ENCODE peak calls at places on chromosomes 7 and 10, in nine cellular contexts. J, P, F, E, X, I, R, V and G are unnamed samples.

GRCh38 chr10:11026761-11027160 is 9.1 kb downstream of the CELF2 start:
- DNase-seq in J (no peak), P (peak), F (no peak), E (peak), X (no peak), I (no peak), R (no peak), V (no peak), G (peak)

GRCh38 chr7:131370523-131370968 is 42.9 kb downstream of the MKLN1 start:
- DNase-seq in J (no peak), P (no peak), F (peak), E (peak), X (peak), I (peak), R (peak), V (no peak), G (peak)

GRCh38 chr10:114767589-114768393 is 53.8 kb upstream of the FHIP2A start:
- DNase-seq in J (peak), P (no peak), F (no peak), E (no peak), X (peak), I (no peak), R (no peak), V (peak), G (no peak)

GRCh38 chr7:119963654-119964053 is 309.3 kb upstream of the KCND2 start:
- DNase-seq in J (no peak), P (no peak), F (no peak), E (no peak), X (no peak), I (no peak), R (no peak), V (no peak), G (no peak)

GRCh38 chr7:70676243-70676642 is 455.7 kb upstream of the GALNT17 start:
- DNase-seq in J (no peak), P (no peak), F (no peak), E (no peak), X (no peak), I (no peak), R (no peak), V (no peak), G (no peak)

GRCh38 chr10:96359616-96360015 is 814 bp upstream of the OPALIN start:
- DNase-seq in J (no peak), P (no peak), F (no peak), E (no peak), X (no peak), I (no peak), R (no peak), V (no peak), G (no peak)

GRCh38 chr10:87608756-87609155 is 50.9 kb upstream of the PAPSS2 start:
- DNase-seq in J (no peak), P (no peak), F (no peak), E (peak), X (peak), I (no peak), R (no peak), V (no peak), G (no peak)

GRCh38 chr10:57919864-57920263 is 347.8 kb downstream of the IPMK start:
- DNase-seq in J (no peak), P (no peak), F (no peak), E (no peak), X (no peak), I (no peak), R (no peak), V (no peak), G (no peak)

GRCh38 chr7:150371996-150372270 is 3.3 kb downstream of the REPIN1 start:
- DNase-seq in J (no peak), P (no peak), F (no peak), E (no peak), X (no peak), I (no peak), R (no peak), V (no peak), G (no peak)

GRCh38 chr10:85280014-85280413 is 951.6 kb downstream of the CCSER2 start:
- DNase-seq in J (no peak), P (no peak), F (peak), E (no peak), X (peak), I (no peak), R (no peak), V (no peak), G (no peak)

GRCh38 chr10:132660385-132660784 is 122.8 kb downstream of the INPP5A start:
- DNase-seq in J (no peak), P (no peak), F (no peak), E (no peak), X (no peak), I (no peak), R (no peak), V (no peak), G (no peak)

GRCh38 chr10:59033622-59034021 is 142.8 kb upstream of the PHYHIPL start:
- DNase-seq in J (peak), P (no peak), F (no peak), E (no peak), X (no peak), I (no peak), R (no peak), V (no peak), G (no peak)

GRCh38 chr7:121000091-121000983 is 11.8 kb downstream of the CPED1 start:
- DNase-seq in J (no peak), P (no peak), F (no peak), E (peak), X (no peak), I (no peak), R (no peak), V (no peak), G (no peak)

GRCh38 chr7:139541600-139542307 is 18.3 kb downstream of the CLEC2L start:
- DNase-seq in J (no peak), P (no peak), F (no peak), E (no peak), X (peak), I (no peak), R (no peak), V (no peak), G (no peak)

GRCh38 chr7:142153400-142153799 is 41.9 kb downstream of the MGAM2 start:
- DNase-seq in J (no peak), P (no peak), F (peak), E (no peak), X (no peak), I (no peak), R (no peak), V (no peak), G (no peak)

GRCh38 chr7:55498770-55499169 is 73.5 kb downstream of the VOPP1 start:
- DNase-seq in J (no peak), P (no peak), F (no peak), E (no peak), X (no peak), I (no peak), R (no peak), V (no peak), G (no peak)

GRCh38 chr10:18681971-18682403 is 22.8 kb downstream of the ARL5B start:
- DNase-seq in J (no peak), P (no peak), F (no peak), E (no peak), X (no peak), I (no peak), R (no peak), V (no peak), G (peak)

GRCh38 chr7:117083648-117084047 is 130.3 kb downstream of the ST7 start:
- DNase-seq in J (no peak), P (no peak), F (no peak), E (no peak), X (no peak), I (no peak), R (no peak), V (no peak), G (no peak)

GRCh38 chr7:47454066-47454950 is 127.6 kb downstream of the TNS3 start:
- DNase-seq in J (no peak), P (no peak), F (no peak), E (peak), X (no peak), I (no peak), R (no peak), V (no peak), G (no peak)

GRCh38 chr10:107206856-107207255 is 42.4 kb upstream of the SORCS1 start:
- DNase-seq in J (no peak), P (no peak), F (no peak), E (no peak), X (no peak), I (no peak), R (no peak), V (no peak), G (no peak)

GRCh38 chr7:74231232-74231590 is 21.4 kb downstream of the LAT2 start:
- DNase-seq in J (no peak), P (no peak), F (no peak), E (no peak), X (no peak), I (peak), R (no peak), V (no peak), G (no peak)

DNA sequence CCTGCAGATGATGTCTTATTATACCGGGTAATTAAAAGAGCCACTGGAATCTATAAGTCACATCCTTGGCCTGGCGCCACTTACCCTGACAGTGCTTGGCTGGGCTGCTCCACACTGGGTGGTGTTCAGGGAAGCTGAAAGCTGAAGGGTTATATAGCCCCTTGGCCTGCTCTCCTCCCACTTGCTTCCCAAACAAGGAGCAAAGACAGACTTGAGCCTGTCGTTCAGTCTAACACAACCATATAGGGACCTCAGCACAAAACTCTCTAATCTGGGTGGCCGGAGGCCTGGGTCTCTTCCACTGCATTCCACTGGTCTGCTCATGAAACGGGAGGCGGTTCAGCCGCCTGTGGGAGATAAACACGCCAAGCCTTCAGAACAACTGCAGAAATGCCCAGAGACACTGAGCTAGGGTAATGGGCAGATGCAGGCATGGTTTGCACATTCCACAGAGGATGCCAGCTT is at the start of gene ACTA2:
- DNase-seq in J (no peak), P (peak), F (no peak), E (peak), X (no peak), I (no peak), R (no peak), V (peak), G (peak)
- H3K4me3 ChIP-seq in J (no peak), P (peak), F (no peak), E (peak), X (no peak), I (no peak), R (no peak), V (peak), G (peak)

GRCh38 chr10:34280599-34281374 is 534.3 kb downstream of the PARD3 start:
- DNase-seq in J (no peak), P (no peak), F (no peak), E (peak), X (peak), I (no peak), R (peak), V (no peak), G (peak)
- TF ChIP-seq CTCF in J (no peak), P (no peak), F (no peak), E (no peak), X (peak), I (no peak), R (peak), V (no peak), G (peak)

GRCh38 chr10:112360308-112361270 is 13.3 kb upstream of the ACSL5 start:
- DNase-seq in J (no peak), P (no peak), F (peak), E (no peak), X (peak), I (no peak), R (no peak), V (peak), G (peak)
- H3K4me3 ChIP-seq in J (no peak), P (no peak), F (no peak), E (no peak), X (no peak), I (no peak), R (no peak), V (no peak), G (no peak)

GRCh38 chr10:127243490-127244272 is 47.3 kb upstream of the INSYN2A start:
- DNase-seq in J (no peak), P (peak), F (peak), E (peak), X (peak), I (no peak), R (no peak), V (no peak), G (peak)
- TF ChIP-seq CTCF in J (no peak), P (no peak), F (peak), E (peak), X (peak), I (no peak), R (peak), V (peak), G (peak)

DNA sequence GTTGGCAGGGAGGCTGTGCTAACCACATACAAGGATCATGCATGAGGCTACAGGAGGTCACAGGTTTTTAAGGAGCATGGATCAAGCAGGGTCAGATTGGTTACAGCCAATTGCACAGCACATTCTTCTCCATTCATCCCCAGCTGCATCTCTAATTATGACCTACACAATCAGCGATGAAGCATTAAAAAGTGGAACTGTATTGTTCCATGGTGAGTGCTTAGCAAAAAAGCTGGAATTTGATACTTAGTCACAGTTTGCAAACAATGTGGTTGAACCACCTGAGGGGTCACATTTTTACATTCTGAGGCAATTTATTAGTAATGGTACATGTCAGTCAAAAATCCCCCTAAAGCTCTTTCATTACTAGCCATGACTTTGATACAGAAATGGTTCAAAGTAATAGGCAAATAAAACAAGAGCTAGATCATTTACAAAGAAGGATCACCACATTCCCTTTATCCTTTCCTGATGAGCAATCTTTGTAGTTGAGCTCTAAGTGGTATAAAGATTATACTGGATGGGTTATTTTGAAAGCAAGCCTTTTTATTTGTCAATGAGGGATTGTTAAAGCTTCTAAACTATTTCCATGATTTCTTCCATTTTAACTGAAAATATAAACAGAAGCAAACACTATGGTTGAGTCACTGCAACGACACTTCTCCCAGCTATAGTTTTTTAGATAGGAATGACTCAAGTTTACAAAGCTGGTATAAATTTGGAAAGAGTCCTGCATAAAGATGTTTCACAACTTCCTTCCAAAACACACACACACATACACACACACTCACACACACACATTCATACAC is 217.8 kb upstream of the SEMA3A start:
- DNase-seq in J (no peak), P (no peak), F (peak), E (peak), X (no peak), I (no peak), R (peak), V (no peak), G (peak)
- H3K4me3 ChIP-seq in J (no peak), P (no peak), F (no peak), E (peak), X (no peak), I (no peak), R (no peak), V (no peak), G (peak)

GRCh38 chr7:98346515-98347069 is 54.3 kb downstream of the BAIAP2L1 start:
- DNase-seq in J (no peak), P (no peak), F (no peak), E (no peak), X (no peak), I (no peak), R (no peak), V (no peak), G (no peak)

GRCh38 chr7:98354052-98354451 is 46.8 kb downstream of the BAIAP2L1 start:
- DNase-seq in J (no peak), P (no peak), F (no peak), E (no peak), X (no peak), I (no peak), R (no peak), V (no peak), G (no peak)

GRCh38 chr7:98351136-98351535 is 49.8 kb downstream of the BAIAP2L1 start:
- DNase-seq in J (no peak), P (no peak), F (no peak), E (no peak), X (no peak), I (no peak), R (no peak), V (no peak), G (no peak)

GRCh38 chr7:98352621-98353020 is 48.3 kb downstream of the BAIAP2L1 start:
- DNase-seq in J (no peak), P (no peak), F (no peak), E (peak), X (no peak), I (no peak), R (peak), V (no peak), G (peak)

DNA sequence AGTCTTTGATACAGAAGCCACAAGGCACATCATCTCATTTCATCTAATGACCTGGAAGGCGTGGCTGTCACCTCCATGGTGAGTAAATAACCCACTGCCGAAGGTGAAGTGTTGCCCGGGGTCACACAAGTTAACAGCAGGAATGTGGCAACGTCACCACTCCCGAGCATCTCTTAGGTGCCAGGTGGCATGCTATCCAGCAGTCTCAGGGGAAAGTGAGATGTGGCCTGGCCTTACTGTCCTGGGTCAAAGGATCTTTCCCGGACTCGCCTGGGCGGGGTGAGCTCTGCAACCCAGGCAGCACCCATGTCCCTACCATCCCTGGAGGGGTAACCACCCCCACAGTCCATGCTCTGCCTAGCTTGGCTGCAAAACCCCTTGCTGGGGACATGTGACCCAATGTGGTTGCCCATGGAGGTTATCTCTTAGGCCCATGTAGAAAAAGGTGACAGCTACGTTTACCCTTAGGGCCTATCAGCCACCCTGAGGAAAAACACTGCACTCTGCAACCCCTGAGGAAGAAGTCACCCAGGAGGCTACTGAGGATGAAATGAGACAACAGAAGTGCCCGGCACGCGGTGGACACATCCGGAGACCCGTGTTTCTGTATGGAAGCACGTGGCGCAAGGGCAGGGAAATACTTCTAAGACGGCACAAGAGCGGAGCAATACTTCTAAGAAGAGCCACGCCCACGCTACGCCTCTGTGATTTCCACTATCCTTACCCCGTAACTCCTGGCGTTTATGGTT is 52.0 kb downstream of the BAIAP2L1 start:
- DNase-seq in J (no peak), P (no peak), F (no peak), E (no peak), X (peak), I (no peak), R (no peak), V (no peak), G (no peak)
- TF ChIP-seq CTCF in J (no peak), P (no peak), F (no peak), E (no peak), X (no peak), I (no peak), R (no peak), V (no peak), G (no peak)

DNA sequence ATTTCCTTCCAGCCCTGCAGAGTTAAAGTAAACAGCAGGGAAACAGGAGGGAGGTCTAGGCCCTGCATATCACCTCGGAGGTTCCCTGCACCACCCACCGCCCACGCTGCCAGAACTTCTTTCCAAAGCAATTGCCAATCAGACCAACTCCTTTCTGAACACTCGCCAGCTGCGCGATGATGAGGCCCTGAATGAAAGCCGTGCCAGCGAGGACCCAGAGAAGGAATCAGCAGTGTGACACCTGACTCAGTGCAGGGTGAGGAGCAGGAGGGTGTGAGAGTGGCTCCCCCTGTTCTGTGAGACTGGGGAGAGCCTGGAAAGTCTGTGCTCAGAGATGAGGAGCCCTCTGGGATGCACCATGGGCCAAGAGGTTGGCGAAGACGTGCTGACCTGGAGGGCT is 3.3 kb upstream of the TCERG1L start:
- DNase-seq in J (peak), P (no peak), F (no peak), E (no peak), X (no peak), I (no peak), R (no peak), V (no peak), G (no peak)
- H3K4me3 ChIP-seq in J (no peak), P (no peak), F (no peak), E (no peak), X (no peak), I (no peak), R (no peak), V (no peak), G (no peak)

GRCh38 chr10:21694646-21695045 is 160.6 kb downstream of the MLLT10 start:
- DNase-seq in J (no peak), P (no peak), F (no peak), E (no peak), X (peak), I (no peak), R (no peak), V (no peak), G (peak)

GRCh38 chr10:21696302-21696701 is 162.3 kb downstream of the MLLT10 start:
- DNase-seq in J (no peak), P (no peak), F (no peak), E (no peak), X (no peak), I (no peak), R (no peak), V (no peak), G (no peak)

GRCh38 chr10:21700474-21700873 is 166.4 kb downstream of the MLLT10 start:
- DNase-seq in J (no peak), P (no peak), F (no peak), E (no peak), X (no peak), I (no peak), R (no peak), V (no peak), G (no peak)

GRCh38 chr10:21702633-21703111 is 168.6 kb downstream of the MLLT10 start:
- DNase-seq in J (no peak), P (no peak), F (no peak), E (no peak), X (no peak), I (peak), R (no peak), V (no peak), G (no peak)

DNA sequence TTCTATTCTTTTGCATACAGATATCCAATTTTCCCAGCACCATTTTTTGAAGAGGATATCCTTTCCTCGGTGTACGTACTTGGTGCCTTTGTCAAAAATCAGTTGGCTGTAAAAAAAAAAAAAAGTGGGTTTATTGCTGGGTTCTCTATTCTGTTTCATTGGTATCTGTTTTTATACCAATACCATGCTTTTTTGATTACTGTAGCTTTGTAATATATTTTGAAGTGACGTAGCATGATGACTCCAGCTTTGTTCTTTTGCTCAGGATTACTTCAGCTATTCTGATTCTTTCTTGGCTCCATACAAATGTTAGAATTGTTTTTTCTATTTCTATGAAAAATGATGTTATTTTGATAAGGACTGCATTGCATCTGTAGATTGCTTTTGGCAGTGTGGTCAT is 165.5 kb downstream of the MLLT10 start:
- DNase-seq in J (no peak), P (no peak), F (no peak), E (no peak), X (no peak), I (no peak), R (no peak), V (no peak), G (no peak)
- TF ChIP-seq CTCF in J (no peak), P (no peak), F (no peak), E (no peak), X (no peak), I (no peak), R (no peak), V (no peak), G (no peak)